ENCODE peak calls at places on chromosomes 3 and 15, in four cellular contexts. K is fibroblast of lung, P is neural progenitor cell, S is Peyer's patch. A is an unnamed sample. For H3K4me1, the result is how much of the 10 kb centered on the place peaks cover.

GRCh38 chr15:72991026-72991425 is 61.2 kb upstream of the NEO1 start:
- DNase-seq in P (no peak), S (no peak), K (peak), A (no peak)

GRCh38 chr15:98854496-98854895 is 153.1 kb downstream of the PGPEP1L start:
- DNase-seq in P (no peak), K (no peak), S (no peak), A (no peak)

GRCh38 chr15:48644498-48644826 is 1.0 kb downstream of the FBN1 start:
- DNase-seq in K (peak), S (no peak), P (no peak), A (peak)

GRCh38 chr15:40906947-40907802 is 12.9 kb downstream of the VPS18 start:
- DNase-seq in S (peak), P (no peak), K (peak), A (no peak)

GRCh38 chr3:38475716-38476115 is 20.4 kb upstream of the EXOG start:
- DNase-seq in K (no peak), S (no peak), P (no peak), A (no peak)

GRCh38 chr15:33098082-33099058 is 96.1 kb downstream of the FMN1 start:
- DNase-seq in K (peak), P (no peak), S (no peak), A (no peak)

GRCh38 chr3:57923101-57923500 is 85.1 kb upstream of the FLNB start:
- DNase-seq in P (no peak), S (no peak), K (no peak), A (no peak)

GRCh38 chr3:150775001-150775599 is 12.1 kb upstream of the SIAH2 start:
- DNase-seq in P (no peak), S (no peak), K (peak), A (no peak)

GRCh38 chr3:129582799-129583198 is 23.7 kb downstream of the PLXND1 start:
- DNase-seq in S (no peak), P (no peak), K (no peak), A (no peak)

GRCh38 chr15:89646416-89647141 is 8.7 kb downstream of the KIF7 start:
- DNase-seq in P (no peak), S (peak), K (no peak), A (no peak)
- TF ChIP-seq CTCF in P (no peak), S (no peak), K (no peak), A (no peak)

DNA sequence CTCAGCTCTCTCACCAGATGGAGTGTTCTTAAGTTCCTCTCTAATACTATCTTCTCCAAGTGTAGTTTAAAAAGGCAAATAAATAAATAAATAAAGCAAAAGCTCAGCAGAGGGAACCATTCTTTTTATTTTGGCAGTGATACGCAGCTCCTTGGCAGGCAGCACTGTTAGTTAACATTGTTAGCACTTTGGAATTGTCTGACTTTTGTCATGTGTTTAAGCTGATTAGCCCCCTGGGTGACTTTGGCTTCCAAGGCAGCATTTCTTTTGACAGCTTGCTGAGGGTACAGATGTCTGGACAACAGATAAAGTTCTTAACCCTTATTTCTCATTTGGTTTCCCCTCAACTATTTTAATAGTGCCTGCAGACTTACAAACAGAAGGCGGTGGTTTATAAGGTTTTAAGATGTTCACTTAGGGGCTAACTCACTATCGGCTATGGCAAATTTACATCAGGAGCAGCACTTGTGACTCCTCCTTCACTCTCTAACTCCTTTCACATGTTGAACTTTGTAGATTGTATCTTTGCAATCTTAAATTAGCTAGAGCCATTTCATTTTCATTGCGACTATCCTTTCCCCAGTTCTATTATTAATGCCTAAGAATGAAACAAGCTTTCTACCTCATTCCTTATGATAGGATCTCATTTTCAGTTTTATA is 213.4 kb downstream of the ZBBX start:
- DNase-seq in P (peak), S (no peak), K (peak), A (no peak)
- H3K4me3 ChIP-seq in P (no peak), S (no peak), K (no peak), A (no peak)

DNA sequence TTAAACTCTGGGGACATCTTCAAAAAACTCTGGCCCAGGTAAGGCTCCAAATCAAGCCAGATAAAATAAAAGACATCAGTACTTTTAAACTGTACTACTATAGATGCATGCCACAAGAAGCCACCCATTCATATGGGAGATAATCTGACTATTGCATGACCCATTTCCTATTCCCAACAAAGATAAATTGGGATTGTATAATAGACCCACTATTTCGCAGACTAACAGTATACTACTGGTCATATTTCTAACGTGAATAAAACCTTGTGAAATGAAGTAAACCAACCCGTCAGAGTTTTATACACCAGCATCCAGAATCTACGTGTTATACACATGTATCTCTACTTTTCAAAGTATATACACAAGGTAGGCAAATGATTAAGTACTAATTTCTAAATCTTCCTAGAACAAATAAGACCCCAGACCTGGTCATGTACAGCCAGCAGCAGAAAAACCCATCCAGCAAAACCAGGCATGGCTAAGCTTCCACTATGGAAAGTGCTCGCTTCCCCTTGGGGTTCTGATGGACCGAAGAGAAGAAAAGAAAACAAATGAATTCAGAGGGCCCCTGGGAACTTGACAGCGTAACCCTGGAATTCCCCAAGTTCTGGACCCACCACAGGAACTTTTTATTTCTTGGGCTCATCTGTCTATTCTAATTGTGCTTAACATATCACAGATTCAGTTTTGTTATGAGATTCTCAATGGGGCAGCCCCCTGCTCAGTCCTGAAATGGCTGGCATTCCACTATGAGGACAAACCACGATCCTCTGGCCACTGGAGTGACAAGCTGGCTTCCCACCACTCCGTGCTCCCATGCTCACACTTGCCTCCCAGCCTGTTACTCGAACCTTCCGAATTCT is 69.1 kb downstream of the MB21D2 start:
- DNase-seq in S (no peak), P (no peak), K (no peak), A (no peak)
- H3K4me1 ChIP-seq in S (under half), P (under half), K (under half), A (under half)

GRCh38 chr3:192444096-192444790 is 283.1 kb downstream of the FGF12 start:
- DNase-seq in S (peak), K (peak), P (peak), A (peak)

GRCh38 chr3:192444791-192445106 is 282.6 kb downstream of the FGF12 start:
- DNase-seq in P (no peak), S (no peak), K (no peak), A (no peak)

GRCh38 chr3:192445768-192446644 is 281.3 kb downstream of the FGF12 start:
- DNase-seq in P (peak), K (peak), S (no peak), A (no peak)

DNA sequence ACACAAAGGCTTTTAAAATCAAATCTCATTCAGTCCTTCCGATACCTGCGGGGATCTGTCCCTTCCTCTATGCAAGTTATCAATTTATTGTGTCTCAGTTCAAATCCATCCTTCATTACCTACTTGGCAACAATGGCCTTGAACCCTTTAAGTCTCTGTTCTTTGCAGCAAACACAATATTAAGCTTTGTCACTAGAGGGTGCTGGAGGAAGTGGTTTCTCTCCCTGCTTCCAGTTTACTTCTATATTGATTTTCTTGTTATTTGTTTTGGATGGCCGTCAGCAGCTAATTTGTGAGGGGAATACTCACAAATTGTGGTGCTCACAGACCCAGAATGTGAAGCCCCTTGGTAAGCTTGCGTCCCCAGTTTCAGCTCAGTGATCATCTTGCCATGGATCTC is 278.3 kb downstream of the FGF12 start:
- DNase-seq in S (no peak), P (no peak), K (no peak), A (no peak)
- TF ChIP-seq CTCF in S (no peak), P (peak), K (no peak), A (no peak)